ENCODE peak calls at places on chromosome 14, in six cellular contexts. One of them, this sample, is unnamed.

GRCh38 chr14:75047506-75047905 is 3.8 kb downstream of the MLH3 start:
- DNase-seq in GM12878: no peak
- DNase-seq in K562: no peak
- DNase-seq in HepG2: no peak
- DNase-seq in H1: no peak
- DNase-seq in SK-N-SH: no peak
- DNase-seq in this sample: no peak

GRCh38 chr14:95620659-95621059 is 65.6 kb upstream of the TCL1B start:
- DNase-seq in GM12878: no peak
- DNase-seq in K562: peak; percentile 32
- DNase-seq in HepG2: no peak
- DNase-seq in H1: no peak
- DNase-seq in SK-N-SH: no peak
- DNase-seq in this sample: no peak

GRCh38 chr14:22417914-22418313 is 171.1 kb downstream of the DAD1 start:
- DNase-seq in GM12878: no peak
- DNase-seq in K562: peak; percentile 14
- DNase-seq in HepG2: no peak
- DNase-seq in H1: no peak
- DNase-seq in SK-N-SH: no peak
- DNase-seq in this sample: no peak

GRCh38 chr14:52961060-52961639 is 10.3 kb upstream of the FERMT2 start:
- DNase-seq in GM12878: peak; percentile 13
- DNase-seq in K562: peak; percentile 35
- DNase-seq in HepG2: peak; percentile 70
- DNase-seq in H1: no peak
- DNase-seq in SK-N-SH: peak; percentile 63
- DNase-seq in this sample: peak; percentile 73

GRCh38 chr14:31921251-31921650 is 155.9 kb upstream of the ARHGAP5 start:
- DNase-seq in GM12878: no peak
- DNase-seq in K562: no peak
- DNase-seq in HepG2: no peak
- DNase-seq in H1: no peak
- DNase-seq in SK-N-SH: no peak
- DNase-seq in this sample: no peak

GRCh38 chr14:105894125-105894977 is 368.0 kb downstream of the TMEM121 start:
- DNase-seq in GM12878: no peak
- DNase-seq in K562: peak; percentile 2
- DNase-seq in HepG2: no peak
- DNase-seq in H1: no peak
- DNase-seq in SK-N-SH: no peak
- DNase-seq in this sample: no peak

GRCh38 chr14:85463512-85463911 is 66.4 kb upstream of the FLRT2 start:
- DNase-seq in GM12878: no peak
- DNase-seq in K562: no peak
- DNase-seq in HepG2: no peak
- DNase-seq in H1: no peak
- DNase-seq in SK-N-SH: no peak
- DNase-seq in this sample: no peak

GRCh38 chr14:73807439-73807838 is 44.2 kb upstream of the PTGR2 start:
- DNase-seq in GM12878: no peak
- DNase-seq in K562: no peak
- DNase-seq in HepG2: no peak
- DNase-seq in H1: no peak
- DNase-seq in SK-N-SH: no peak
- DNase-seq in this sample: no peak

GRCh38 chr14:20632831-20633771 is 8.4 kb downstream of the OR6S1 start:
- DNase-seq in GM12878: peak; percentile 76
- DNase-seq in K562: peak; percentile 90
- DNase-seq in HepG2: peak; percentile 93
- DNase-seq in H1: peak; percentile 87
- DNase-seq in SK-N-SH: peak; percentile 43
- DNase-seq in this sample: peak; percentile 96

GRCh38 chr14:76133103-76133502 is 18.6 kb upstream of the GPATCH2L start:
- DNase-seq in GM12878: no peak
- DNase-seq in K562: peak; percentile 32
- DNase-seq in HepG2: peak; percentile 13
- DNase-seq in H1: no peak
- DNase-seq in SK-N-SH: no peak
- DNase-seq in this sample: no peak

GRCh38 chr14:68451676-68452387 is 341.0 kb downstream of the ZFP36L1 start:
- DNase-seq in GM12878: no peak
- DNase-seq in K562: no peak
- DNase-seq in HepG2: no peak
- DNase-seq in H1: no peak
- DNase-seq in SK-N-SH: no peak
- DNase-seq in this sample: peak; percentile 36

GRCh38 chr14:77882098-77882497 is 82.2 kb downstream of the ADCK1 start:
- DNase-seq in GM12878: no peak
- DNase-seq in K562: no peak
- DNase-seq in HepG2: no peak
- DNase-seq in H1: no peak
- DNase-seq in SK-N-SH: peak; percentile 85
- DNase-seq in this sample: peak; percentile 22

GRCh38 chr14:54567224-54567633 is 301 bp downstream of the SAMD4A start:
- DNase-seq in GM12878: no peak
- DNase-seq in K562: no peak
- DNase-seq in HepG2: no peak
- DNase-seq in H1: no peak
- DNase-seq in SK-N-SH: peak; percentile 76
- DNase-seq in this sample: peak; percentile 35

GRCh38 chr14:67377916-67378315 is 17.8 kb downstream of the EIF2S1 start:
- DNase-seq in GM12878: no peak
- DNase-seq in K562: no peak
- DNase-seq in HepG2: no peak
- DNase-seq in H1: no peak
- DNase-seq in SK-N-SH: no peak
- DNase-seq in this sample: no peak

GRCh38 chr14:61698216-61698980 is 3.1 kb downstream of the HIF1A start:
- DNase-seq in GM12878: no peak
- DNase-seq in K562: peak; percentile 5
- DNase-seq in HepG2: no peak
- DNase-seq in H1: no peak
- DNase-seq in SK-N-SH: no peak
- DNase-seq in this sample: no peak
- TF ChIP-seq CHD2 in GM12878: no peak
- TF ChIP-seq CHD2 in K562: no peak
- TF ChIP-seq CHD2 in HepG2: no peak
- TF ChIP-seq CHD2 in H1: no peak
- TF ChIP-seq CHD2 in SK-N-SH: no peak
- TF ChIP-seq CHD2 in this sample: no peak

GRCh38 chr14:23481362-23481970 is 12.0 kb downstream of the NGDN start:
- DNase-seq in GM12878: no peak
- DNase-seq in K562: no peak
- DNase-seq in HepG2: no peak
- DNase-seq in H1: no peak
- DNase-seq in SK-N-SH: no peak
- DNase-seq in this sample: no peak
- TF ChIP-seq CHD2 in GM12878: no peak
- TF ChIP-seq CHD2 in K562: no peak
- TF ChIP-seq CHD2 in HepG2: no peak
- TF ChIP-seq CHD2 in H1: no peak
- TF ChIP-seq CHD2 in SK-N-SH: no peak
- TF ChIP-seq CHD2 in this sample: no peak

GRCh38 chr14:90880282-90880681 is 64.1 kb upstream of the TTC7B start:
- DNase-seq in GM12878: no peak
- DNase-seq in K562: no peak
- DNase-seq in HepG2: no peak
- DNase-seq in H1: no peak
- DNase-seq in SK-N-SH: no peak
- DNase-seq in this sample: no peak

GRCh38 chr14:90871605-90872233 is 55.5 kb upstream of the TTC7B start:
- DNase-seq in GM12878: no peak
- DNase-seq in K562: no peak
- DNase-seq in HepG2: no peak
- DNase-seq in H1: no peak
- DNase-seq in SK-N-SH: no peak
- DNase-seq in this sample: no peak

GRCh38 chr14:90870950-90871604 is 54.8 kb upstream of the TTC7B start:
- DNase-seq in GM12878: no peak
- DNase-seq in K562: no peak
- DNase-seq in HepG2: no peak
- DNase-seq in H1: no peak
- DNase-seq in SK-N-SH: no peak
- DNase-seq in this sample: no peak

DNA sequence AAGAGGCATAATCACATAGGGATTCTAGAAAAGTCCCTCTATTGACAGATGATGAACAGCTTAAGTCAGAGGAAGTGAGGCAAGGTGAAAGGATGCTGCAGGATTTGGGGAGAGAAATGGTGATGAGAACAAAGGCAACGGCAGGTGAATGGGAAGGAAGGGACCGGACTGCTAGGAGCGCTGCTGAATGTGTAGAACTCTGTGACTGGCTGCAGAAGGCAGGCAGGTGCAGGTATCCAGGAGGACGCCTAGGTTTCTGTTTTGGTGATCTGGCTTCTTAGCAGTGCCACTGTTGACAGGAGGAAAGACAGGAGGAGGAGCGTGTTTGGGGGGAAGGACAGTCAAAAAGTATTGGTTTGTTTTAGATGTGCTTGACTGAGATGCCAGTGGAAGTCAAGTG is 58.4 kb upstream of the TTC7B start:
- DNase-seq in GM12878: no peak
- DNase-seq in K562: no peak
- DNase-seq in HepG2: no peak
- DNase-seq in H1: no peak
- DNase-seq in SK-N-SH: no peak
- DNase-seq in this sample: no peak
- TF ChIP-seq CHD2 in GM12878: no peak
- TF ChIP-seq CHD2 in K562: no peak
- TF ChIP-seq CHD2 in HepG2: no peak
- TF ChIP-seq CHD2 in H1: no peak
- TF ChIP-seq CHD2 in SK-N-SH: no peak
- TF ChIP-seq CHD2 in this sample: no peak

DNA sequence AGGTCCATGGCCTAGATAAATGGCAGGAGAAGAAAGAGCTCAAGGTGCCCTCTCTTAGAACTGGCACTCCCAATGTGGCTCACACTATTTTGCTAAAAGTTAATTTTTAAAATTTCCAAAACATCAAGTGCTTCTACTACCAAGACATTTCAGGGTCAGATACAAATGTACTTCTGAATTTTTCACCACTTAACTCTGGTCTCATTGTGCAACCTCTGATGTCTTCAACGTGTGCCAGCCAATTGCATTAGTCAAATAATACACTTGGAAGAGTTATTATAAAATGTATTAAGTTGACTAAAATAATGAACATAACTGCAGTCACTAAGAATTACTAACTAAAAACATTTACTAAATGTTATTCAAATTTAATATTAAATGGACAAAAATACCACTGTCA is 41.3 kb downstream of the SLC25A47 start:
- DNase-seq in GM12878: no peak
- DNase-seq in K562: no peak
- DNase-seq in HepG2: no peak
- DNase-seq in H1: no peak
- DNase-seq in SK-N-SH: no peak
- DNase-seq in this sample: no peak
- TF ChIP-seq CHD2 in GM12878: no peak
- TF ChIP-seq CHD2 in K562: no peak
- TF ChIP-seq CHD2 in HepG2: no peak
- TF ChIP-seq CHD2 in H1: no peak
- TF ChIP-seq CHD2 in SK-N-SH: no peak
- TF ChIP-seq CHD2 in this sample: no peak

GRCh38 chr14:102726191-102726949 is 50.9 kb upstream of the TRAF3 start:
- DNase-seq in GM12878: no peak
- DNase-seq in K562: no peak
- DNase-seq in HepG2: peak; percentile 61
- DNase-seq in H1: no peak
- DNase-seq in SK-N-SH: no peak
- DNase-seq in this sample: no peak
- TF ChIP-seq CHD2 in GM12878: no peak
- TF ChIP-seq CHD2 in K562: no peak
- TF ChIP-seq CHD2 in HepG2: no peak
- TF ChIP-seq CHD2 in H1: no peak
- TF ChIP-seq CHD2 in SK-N-SH: no peak
- TF ChIP-seq CHD2 in this sample: no peak

GRCh38 chr14:63951025-63951424 is 98.2 kb downstream of the SYNE2 start:
- DNase-seq in GM12878: no peak
- DNase-seq in K562: no peak
- DNase-seq in HepG2: no peak
- DNase-seq in H1: no peak
- DNase-seq in SK-N-SH: no peak
- DNase-seq in this sample: no peak
- TF ChIP-seq CHD2 in GM12878: no peak
- TF ChIP-seq CHD2 in K562: no peak
- TF ChIP-seq CHD2 in HepG2: no peak
- TF ChIP-seq CHD2 in H1: no peak
- TF ChIP-seq CHD2 in SK-N-SH: no peak
- TF ChIP-seq CHD2 in this sample: no peak

DNA sequence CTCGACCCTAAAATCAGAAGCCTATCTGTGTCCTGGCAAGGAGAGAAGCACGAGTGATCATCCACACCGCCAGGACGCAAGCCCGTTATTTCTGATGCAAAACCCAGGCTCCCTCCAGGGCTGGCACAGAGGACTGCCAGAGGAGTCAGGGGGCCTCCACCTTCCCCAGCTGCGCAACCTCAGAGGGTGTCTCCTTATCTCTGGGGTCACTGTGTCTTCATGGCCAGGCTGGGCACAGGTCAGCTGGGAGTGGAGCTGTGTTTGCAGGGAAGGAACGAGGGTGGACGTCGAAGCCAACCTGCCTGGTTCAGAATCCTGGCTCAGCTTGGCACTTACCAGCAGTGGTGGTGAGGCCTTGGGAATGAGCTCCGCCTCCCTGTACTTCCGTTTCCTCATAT is 12.0 kb upstream of the SERPINA3 start:
- DNase-seq in GM12878: no peak
- DNase-seq in K562: no peak
- DNase-seq in HepG2: no peak
- DNase-seq in H1: no peak
- DNase-seq in SK-N-SH: no peak
- DNase-seq in this sample: no peak
- TF ChIP-seq CHD2 in GM12878: no peak
- TF ChIP-seq CHD2 in K562: no peak
- TF ChIP-seq CHD2 in HepG2: no peak
- TF ChIP-seq CHD2 in H1: no peak
- TF ChIP-seq CHD2 in SK-N-SH: no peak
- TF ChIP-seq CHD2 in this sample: no peak

This sample was measured in A549.